ENCODE peak calls at places on chromosomes 12 and 14, in five cellular contexts. One of them, this sample, is unnamed.

GRCh38 chr12:3489057-3489456 is 1.9 kb upstream of the PRMT8 start:
- DNase-seq in NCI-H748 treated with DMSO at 0.1 percent for 48 hours: no peak
- DNase-seq in stomach: no peak
- DNase-seq in foreskin fibroblast: peak; percentile 57
- DNase-seq in T-helper 1 cell: no peak
- DNase-seq in this sample: no peak

GRCh38 chr12:8541591-8541990 is 886 bp upstream of the CLEC4E start:
- DNase-seq in NCI-H748 treated with DMSO at 0.1 percent for 48 hours: no peak
- DNase-seq in stomach: no peak
- DNase-seq in foreskin fibroblast: no peak
- DNase-seq in T-helper 1 cell: no peak
- DNase-seq in this sample: no peak

GRCh38 chr12:87870061-87870460 is 159.1 kb downstream of the C12orf50 start:
- DNase-seq in NCI-H748 treated with DMSO at 0.1 percent for 48 hours: no peak
- DNase-seq in stomach: no peak
- DNase-seq in foreskin fibroblast: no peak
- DNase-seq in T-helper 1 cell: no peak
- DNase-seq in this sample: no peak

GRCh38 chr14:45633220-45633984 is 380.4 kb upstream of the MIS18BP1 start:
- DNase-seq in NCI-H748 treated with DMSO at 0.1 percent for 48 hours: no peak
- DNase-seq in stomach: no peak
- DNase-seq in foreskin fibroblast: no peak
- DNase-seq in T-helper 1 cell: no peak
- DNase-seq in this sample: no peak

GRCh38 chr12:47087088-47087688 is 7.4 kb upstream of the AMIGO2 start:
- DNase-seq in NCI-H748 treated with DMSO at 0.1 percent for 48 hours: peak; percentile 84
- DNase-seq in stomach: no peak
- DNase-seq in foreskin fibroblast: no peak
- DNase-seq in T-helper 1 cell: no peak
- DNase-seq in this sample: no peak

GRCh38 chr12:69240625-69240984 is 1.2 kb downstream of the CPSF6 start:
- DNase-seq in NCI-H748 treated with DMSO at 0.1 percent for 48 hours: no peak
- DNase-seq in stomach: no peak
- DNase-seq in foreskin fibroblast: no peak
- DNase-seq in T-helper 1 cell: peak; percentile 25
- DNase-seq in this sample: no peak

GRCh38 chr12:30822385-30823139 is 67.8 kb upstream of the CAPRIN2 start:
- DNase-seq in NCI-H748 treated with DMSO at 0.1 percent for 48 hours: no peak
- DNase-seq in stomach: peak; percentile 79
- DNase-seq in foreskin fibroblast: peak; percentile 26
- DNase-seq in T-helper 1 cell: no peak
- DNase-seq in this sample: peak; percentile 6

GRCh38 chr12:132153501-132154340 is 9.5 kb downstream of the NOC4L start:
- DNase-seq in NCI-H748 treated with DMSO at 0.1 percent for 48 hours: peak; percentile 63
- DNase-seq in stomach: peak; percentile 68
- DNase-seq in foreskin fibroblast: peak; percentile 69
- DNase-seq in T-helper 1 cell: peak; percentile 62
- DNase-seq in this sample: peak; percentile 83

GRCh38 chr12:43676183-43676813 is 82.3 kb downstream of the PUS7L start:
- DNase-seq in NCI-H748 treated with DMSO at 0.1 percent for 48 hours: no peak
- DNase-seq in stomach: no peak
- DNase-seq in foreskin fibroblast: no peak
- DNase-seq in T-helper 1 cell: no peak
- DNase-seq in this sample: no peak

This sample was measured in CD8-positive, alpha-beta T cell.